ENCODE peak calls at places on chromosomes 12 and 14, in five cellular contexts. F, V, T, M and O are unnamed samples.

GRCh38 chr12:65643171-65643570 is 181.1 kb upstream of the HMGA2 start:
- DNase-seq in F (no peak), V (no peak), T (no peak), M (no peak), O (no peak)

GRCh38 chr14:64806202-64806861 is 73.4 kb downstream of the SPTB start:
- DNase-seq in F (no peak), V (no peak), T (peak; percentile 94), M (no peak), O (no peak)

GRCh38 chr12:46915082-46915481 is 89.3 kb upstream of the SLC38A4 start:
- DNase-seq in F (no peak), V (no peak), T (peak; percentile 93), M (no peak), O (no peak)

GRCh38 chr14:88204221-88204620 is 118.8 kb downstream of the KCNK10 start:
- DNase-seq in F (no peak), V (no peak), T (no peak), M (no peak), O (no peak)

GRCh38 chr14:72699433-72699832 is 194.5 kb downstream of the DPF3 start:
- DNase-seq in F (no peak), V (no peak), T (no peak), M (no peak), O (no peak)

GRCh38 chr14:101071493-101071891 is 168.0 kb upstream of the RTL1 start:
- DNase-seq in F (no peak), V (peak; percentile 43), T (no peak), M (no peak), O (no peak)

GRCh38 chr14:98899441-98899840 is 372.6 kb downstream of the BCL11B start:
- DNase-seq in F (no peak), V (no peak), T (no peak), M (no peak), O (no peak)

GRCh38 chr12:123494124-123494843 is 36.3 kb downstream of the SNRNP35 start:
- DNase-seq in F (no peak), V (peak; percentile 61), T (no peak), M (no peak), O (no peak)

GRCh38 chr14:72495668-72496067 is 398.2 kb downstream of the DPF3 start:
- DNase-seq in F (no peak), V (peak; percentile 52), T (no peak), M (no peak), O (no peak)

GRCh38 chr12:41521872-41522379 is 333.8 kb downstream of the PDZRN4 start:
- DNase-seq in F (no peak), V (no peak), T (peak; percentile 88), M (no peak), O (no peak)

GRCh38 chr12:131675126-131676080 is 35.5 kb upstream of the SFSWAP start:
- DNase-seq in F (no peak), V (no peak), T (no peak), M (no peak), O (no peak)

GRCh38 chr12:71710276-71711125 is 24.6 kb downstream of the TMEM19 start:
- DNase-seq in F (no peak), V (no peak), T (peak; percentile 82), M (no peak), O (no peak)

GRCh38 chr12:45216297-45216982 is 545 bp downstream of the ANO6 start:
- DNase-seq in F (peak; percentile 38), V (peak; percentile 63), T (peak; percentile 19), M (no peak), O (no peak)
- TF ChIP-seq CTCF in F (peak; percentile 14), V (peak; percentile 2), T (peak; percentile 64), M (peak; percentile 34), O (no peak)

GRCh38 chr12:81450920-81451739 is 308.0 kb downstream of the PPFIA2 start:
- DNase-seq in F (no peak), V (no peak), T (peak; percentile 9), M (peak; percentile 10), O (peak; percentile 17)
- TF ChIP-seq CTCF in F (no peak), V (peak; percentile 36), T (peak; percentile 76), M (peak; percentile 41), O (no peak)

GRCh38 chr12:19780460-19780859 is 341.2 kb downstream of the AEBP2 start:
- DNase-seq in F (no peak), V (no peak), T (no peak), M (no peak), O (no peak)

GRCh38 chr12:19779393-19780056 is 340.2 kb downstream of the AEBP2 start:
- DNase-seq in F (no peak), V (no peak), T (no peak), M (no peak), O (no peak)

GRCh38 chr12:19778822-19779221 is 339.5 kb downstream of the AEBP2 start:
- DNase-seq in F (no peak), V (no peak), T (no peak), M (no peak), O (no peak)

GRCh38 chr12:19775241-19775640 is 335.9 kb downstream of the AEBP2 start:
- DNase-seq in F (no peak), V (no peak), T (no peak), M (no peak), O (no peak)

DNA sequence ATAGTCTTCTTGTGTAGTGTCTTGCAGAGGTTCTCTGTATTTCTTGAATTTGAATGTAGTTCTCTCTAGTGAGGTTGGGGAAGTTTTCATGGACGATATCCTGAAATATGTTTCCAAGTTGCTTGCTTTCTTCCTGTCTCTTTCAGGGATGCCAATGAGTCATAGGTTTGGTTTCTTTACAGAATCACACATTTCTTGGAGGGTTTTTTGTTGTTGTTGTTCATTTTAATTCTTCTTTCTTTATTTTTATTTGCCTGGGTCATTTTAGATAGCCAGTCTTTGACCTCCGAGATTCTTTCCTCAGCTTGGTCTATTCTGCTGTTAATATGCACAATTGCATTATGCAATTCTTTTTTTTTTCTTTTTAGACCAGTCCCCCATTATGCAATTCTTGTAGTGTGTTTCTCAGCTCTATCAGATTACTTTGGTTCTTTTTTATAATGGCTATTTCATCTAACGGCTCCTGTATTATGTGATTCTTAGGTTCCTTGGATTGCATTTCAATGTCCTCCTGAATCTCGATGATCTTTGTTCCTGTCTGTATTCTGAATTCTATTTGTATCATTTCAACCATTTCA is 338.9 kb downstream of the AEBP2 start:
- DNase-seq in F (no peak), V (no peak), T (peak; percentile 3), M (no peak), O (no peak)
- TF ChIP-seq CTCF in F (no peak), V (no peak), T (no peak), M (no peak), O (no peak)

GRCh38 chr14:38211258-38211735 is 3.6 kb downstream of the SSTR1 start:
- DNase-seq in F (no peak), V (no peak), T (no peak), M (no peak), O (no peak)
- TF ChIP-seq CTCF in F (no peak), V (no peak), T (peak; percentile 9), M (no peak), O (no peak)